ENCODE peak calls at places on chromosomes 16 and 17, in nine cellular contexts. O is Panc1, L is sigmoid colon, X is transverse colon, T is HepG2, A is HCT116, I is stomach, P is SK-N-SH, B is HL-60. J is an unnamed sample.

GRCh38 chr16:81444448-81445121 is at the start of gene CMIP:
- DNase-seq in T (peak), O (no peak), L (peak), B (peak), I (peak), P (peak), X (peak), A (peak), J (peak)

GRCh38 chr17:70829876-70830275 is 660.5 kb downstream of the KCNJ2 start:
- DNase-seq in A (no peak), O (no peak), P (no peak), T (no peak), X (no peak), I (no peak), L (no peak), B (no peak), J (no peak)

GRCh38 chr17:49694847-49695697 is 12.7 kb downstream of the SLC35B1 start:
- DNase-seq in X (peak), I (peak), O (no peak), A (no peak), B (peak), P (peak), L (peak), T (peak), J (peak)

GRCh38 chr16:17295948-17296347 is 174.8 kb downstream of the XYLT1 start:
- DNase-seq in B (no peak), I (no peak), P (no peak), T (no peak), A (no peak), L (no peak), O (no peak), X (no peak), J (no peak)

GRCh38 chr16:54933281-54934150 is 2.9 kb downstream of the IRX5 start:
- DNase-seq in I (no peak), L (no peak), P (no peak), A (no peak), X (no peak), O (no peak), B (no peak), T (no peak), J (peak)

GRCh38 chr17:18917506-18918032 is 34.4 kb upstream of the SLC5A10 start:
- DNase-seq in A (no peak), P (no peak), B (no peak), L (no peak), T (no peak), I (no peak), O (no peak), X (no peak), J (no peak)

GRCh38 chr17:61443475-61443882 is 8.7 kb upstream of the TBX4 start:
- DNase-seq in I (no peak), T (no peak), P (peak), L (no peak), O (no peak), B (no peak), X (no peak), A (no peak), J (peak)

GRCh38 chr16:10312784-10313724 is 72.8 kb upstream of the ATF7IP2 start:
- DNase-seq in O (no peak), A (no peak), X (no peak), I (peak), P (no peak), B (no peak), T (peak), L (no peak), J (no peak)

GRCh38 chr17:43875476-43876147 is 28.6 kb downstream of the CD300LG start:
- DNase-seq in A (no peak), X (no peak), L (no peak), O (no peak), T (no peak), B (no peak), I (no peak), P (no peak), J (no peak)

GRCh38 chr16:66135376-66135775 is 231.1 kb upstream of the CDH5 start:
- DNase-seq in I (no peak), X (peak), T (no peak), A (no peak), L (peak), B (no peak), O (no peak), P (no peak), J (no peak)

GRCh38 chr16:25158401-25158800 is 46.9 kb downstream of the LCMT1 start:
- DNase-seq in L (no peak), A (no peak), I (no peak), X (no peak), O (no peak), T (no peak), B (no peak), P (no peak), J (no peak)

GRCh38 chr16:72646615-72647014 is 401.3 kb downstream of the ZFHX3 start:
- DNase-seq in X (no peak), B (no peak), T (no peak), L (no peak), I (no peak), A (no peak), O (no peak), P (no peak), J (no peak)

GRCh38 chr17:17348872-17349723 is 45.9 kb downstream of the NT5M start:
- DNase-seq in B (no peak), X (no peak), L (peak), P (peak), A (no peak), I (no peak), O (no peak), T (peak), J (no peak)

GRCh38 chr16:88560722-88561484 is 9.3 kb upstream of the ZC3H18 start:
- DNase-seq in L (no peak), B (no peak), O (no peak), I (no peak), X (no peak), P (no peak), T (peak), A (no peak), J (peak)

GRCh38 chr16:1263591-1264216 is 7.8 kb downstream of the TPSD1 start:
- DNase-seq in I (no peak), X (no peak), P (no peak), L (no peak), O (no peak), T (no peak), B (no peak), A (no peak), J (no peak)
- H3K27ac ChIP-seq in I (no peak), X (no peak), P (no peak), L (no peak), O (no peak), T (no peak), B (no peak), A (no peak), J (no peak)

DNA sequence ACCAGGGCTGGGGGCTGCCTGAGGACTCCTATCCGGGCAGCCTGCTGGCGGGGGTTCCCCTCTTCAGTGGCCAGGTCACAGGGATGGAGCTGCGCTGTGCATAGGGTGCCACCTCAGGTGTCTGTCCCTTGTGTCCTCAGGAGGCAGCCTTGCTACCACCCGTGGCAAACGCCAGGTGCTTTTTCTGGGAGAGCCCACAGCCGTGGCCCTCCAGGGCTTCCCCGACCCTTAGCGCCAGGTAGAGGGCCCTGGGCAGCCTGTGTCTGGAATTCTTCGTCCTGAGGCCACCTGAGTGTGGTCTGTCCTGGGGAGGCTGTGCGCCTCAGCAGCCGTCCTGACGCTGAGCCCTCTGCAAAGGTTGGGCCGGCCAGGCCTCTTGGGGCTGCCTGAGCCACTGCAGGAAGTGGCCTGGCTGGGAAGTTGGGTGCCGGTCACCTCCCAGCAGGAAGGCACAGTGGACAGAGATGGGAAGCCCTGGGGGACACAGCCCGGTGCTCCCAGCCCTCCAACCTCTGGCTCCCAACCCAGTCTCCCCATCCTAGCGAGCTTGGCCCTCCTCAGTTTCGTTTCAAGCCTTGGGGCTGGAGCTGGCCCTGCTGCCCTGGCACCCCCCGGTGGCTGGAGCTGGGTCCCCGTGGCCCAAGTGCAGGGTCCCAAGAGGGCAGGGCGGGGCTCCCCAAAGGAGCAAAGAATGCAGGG is 7.6 kb upstream of the BAIAP3 start:
- DNase-seq in L (no peak), A (no peak), O (no peak), T (no peak), X (no peak), B (no peak), P (no peak), I (no peak), J (no peak)
- TF ChIP-seq POLR2AphosphoS5 in L (no peak), A (no peak), O (peak), T (no peak), X (no peak), B (peak), P (peak), I (no peak), J (peak)

DNA sequence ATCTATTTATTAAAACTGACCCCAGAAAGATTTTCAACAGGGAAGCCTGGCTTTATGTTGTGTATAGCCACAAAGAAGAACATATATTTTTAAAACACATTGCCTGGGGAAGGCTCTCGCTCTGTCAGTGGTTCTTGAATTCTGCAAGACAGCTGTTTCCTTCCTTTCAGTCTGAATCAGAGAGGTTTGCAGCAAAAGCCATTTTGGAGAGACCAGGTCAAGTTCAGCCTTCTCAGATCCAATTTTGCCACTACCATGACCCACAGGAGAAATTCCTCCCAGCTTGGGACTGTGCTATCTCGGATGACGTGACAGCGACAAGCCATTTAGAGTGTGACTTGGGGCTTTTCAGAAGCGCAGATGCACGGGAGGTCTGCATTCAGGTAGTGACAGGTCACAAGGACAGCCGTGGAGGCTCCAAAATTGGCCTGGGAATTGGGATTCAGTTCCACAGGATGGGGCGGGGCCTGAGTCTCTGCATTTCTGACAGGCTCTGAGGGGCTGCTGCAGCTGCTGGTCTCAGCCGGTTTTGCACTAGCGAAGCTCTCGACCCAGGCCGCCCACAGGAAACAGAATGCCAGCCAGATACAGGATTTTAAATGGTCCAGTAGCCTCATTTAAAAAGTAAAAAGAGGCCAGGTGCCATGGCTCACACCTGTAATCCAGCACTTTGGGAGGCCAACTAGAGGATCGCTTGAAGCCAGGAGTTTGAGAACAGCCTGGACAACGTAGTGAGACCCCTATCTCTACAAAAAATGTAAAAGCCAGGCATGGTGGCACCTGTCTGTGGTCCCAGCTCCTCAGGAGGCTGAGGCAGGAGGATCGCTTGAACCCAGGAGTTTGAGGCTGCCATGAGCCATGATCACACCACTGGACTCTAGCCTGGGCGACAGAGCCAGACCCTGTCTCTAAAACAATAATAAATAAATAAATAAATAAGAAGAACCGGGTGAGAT is 196.6 kb upstream of the CIBAR2 start:
- DNase-seq in X (no peak), P (no peak), L (no peak), O (no peak), I (no peak), B (peak), T (no peak), A (no peak), J (no peak)
- H3K4me3 ChIP-seq in X (no peak), P (no peak), L (no peak), O (no peak), I (no peak), B (no peak), T (no peak), A (no peak), J (no peak)

GRCh38 chr17:42477173-42477572 is 18.5 kb downstream of the ATP6V0A1 start:
- DNase-seq in T (no peak), L (no peak), X (no peak), O (no peak), A (no peak), B (no peak), I (no peak), P (no peak), J (no peak)
- H3K27ac ChIP-seq in T (no peak), L (no peak), X (no peak), O (no peak), A (no peak), B (no peak), I (no peak), P (no peak), J (peak)

DNA sequence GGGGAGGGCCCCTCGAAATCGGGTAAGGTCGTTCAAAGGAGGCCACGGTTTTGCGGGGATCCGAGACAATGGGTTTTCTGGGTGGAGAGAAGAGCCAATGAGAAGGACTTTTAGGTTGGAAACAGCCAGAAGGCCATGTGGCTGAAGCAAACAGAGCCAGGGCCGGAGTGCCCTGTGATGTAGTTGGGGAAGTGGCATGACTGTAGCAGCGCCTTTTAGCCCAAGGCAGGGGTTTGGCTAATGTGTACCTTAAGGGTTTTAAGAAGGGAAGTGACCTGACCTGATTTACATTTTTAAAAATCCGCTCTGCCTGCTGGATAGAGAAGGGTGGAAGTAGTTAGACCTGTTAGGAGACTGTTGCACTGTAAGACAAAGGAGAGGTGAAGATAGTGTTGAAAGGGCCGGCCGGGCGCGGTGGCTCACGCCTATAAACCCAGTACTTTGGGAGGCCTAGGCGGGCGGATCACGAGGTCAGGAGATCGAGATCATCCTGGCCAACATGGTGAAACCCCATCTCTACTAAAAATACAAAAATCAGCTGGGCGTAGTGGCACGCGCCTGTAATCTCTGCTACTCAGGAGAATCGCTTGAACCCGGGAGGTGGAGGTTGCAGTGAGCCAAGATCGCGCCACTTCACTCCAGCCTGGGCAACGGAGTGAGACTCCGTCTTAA is 1.0 kb downstream of the LYRM1 start:
- DNase-seq in T (peak), I (peak), L (peak), B (peak), X (peak), O (no peak), P (peak), A (no peak), J (peak)
- TF ChIP-seq POLR2AphosphoS5 in T (no peak), I (no peak), L (no peak), B (peak), X (no peak), O (no peak), P (no peak), A (no peak), J (no peak)

DNA sequence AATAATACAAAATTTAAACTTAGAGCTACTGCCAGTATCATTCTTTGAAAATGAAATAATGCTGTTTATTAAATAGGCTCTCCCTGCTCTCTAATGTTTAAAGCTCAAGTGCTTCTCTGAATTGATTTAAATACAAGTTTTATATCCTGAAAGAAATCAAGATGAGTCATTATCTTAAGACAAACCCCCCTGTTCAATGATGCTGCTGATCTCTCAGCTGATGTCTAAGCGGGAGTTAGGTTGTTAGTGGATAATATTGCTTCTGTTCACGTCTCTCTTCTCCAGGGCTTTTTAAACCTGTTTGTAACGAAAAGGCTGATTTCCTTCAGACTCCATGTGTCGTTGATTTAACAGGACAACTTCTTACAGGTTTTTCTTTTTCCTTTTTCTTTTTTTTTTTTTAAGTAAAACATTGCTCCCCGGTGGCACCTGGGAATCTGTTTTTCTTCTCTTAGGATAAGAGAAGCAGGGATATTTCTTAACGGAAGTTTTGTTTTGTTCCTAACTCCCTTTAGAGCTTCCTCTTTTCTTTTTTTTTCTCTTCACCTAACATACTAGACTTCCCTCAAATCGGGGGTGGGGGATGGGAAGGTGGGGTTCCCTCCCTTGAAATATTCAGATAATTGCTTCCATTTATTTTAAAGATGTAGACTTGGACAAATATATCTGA is 804 bp upstream of the LYRM9 start:
- DNase-seq in B (peak), L (no peak), T (no peak), A (no peak), I (no peak), P (no peak), X (no peak), O (no peak), J (peak)
- H3K4me3 ChIP-seq in B (no peak), L (no peak), T (no peak), A (peak), I (no peak), P (no peak), X (no peak), O (no peak), J (peak)

DNA sequence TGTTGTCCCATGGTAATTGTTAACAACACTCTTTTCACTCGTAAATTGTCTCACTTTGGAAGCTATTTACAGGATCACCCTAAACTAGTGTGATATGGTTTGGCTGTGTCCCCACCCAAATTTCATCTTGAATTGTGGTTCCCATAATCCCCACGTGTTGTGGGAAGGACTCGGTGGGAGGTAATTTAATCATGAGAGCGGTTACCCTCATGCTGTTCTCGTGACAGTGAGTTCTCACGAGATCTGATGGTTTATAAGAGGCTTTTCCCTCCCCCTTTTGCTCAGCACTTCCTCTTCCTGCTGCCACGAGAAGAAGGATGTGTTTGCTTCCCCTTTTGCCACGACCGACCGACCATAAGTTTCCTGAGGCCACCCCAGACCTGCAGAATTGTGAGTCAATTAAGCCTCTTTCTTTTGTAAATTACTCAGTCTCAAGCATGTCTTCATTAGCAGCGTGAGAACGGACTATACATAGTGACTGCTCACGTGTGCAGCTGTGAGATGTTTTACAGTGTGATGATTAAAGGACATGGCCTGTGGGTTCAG is 34.4 kb downstream of the DNAH3 start:
- DNase-seq in L (no peak), T (peak), I (no peak), O (no peak), X (no peak), B (peak), A (no peak), P (no peak), J (peak)
- H3K27ac ChIP-seq in L (no peak), T (no peak), I (no peak), O (no peak), X (no peak), B (peak), A (no peak), P (no peak), J (peak)

GRCh38 chr17:40069751-40070643 is 7.2 kb downstream of the THRA start:
- DNase-seq in L (peak), B (peak), P (peak), A (no peak), I (peak), X (peak), O (no peak), T (no peak), J (peak)
- TF ChIP-seq POLR2AphosphoS5 in L (no peak), B (no peak), P (no peak), A (peak), I (no peak), X (peak), O (no peak), T (no peak), J (no peak)

GRCh38 chr17:29706045-29706431 is 83.3 kb upstream of the CORO6 start:
- DNase-seq in A (no peak), P (peak), O (no peak), L (no peak), B (no peak), X (no peak), T (no peak), I (no peak), J (no peak)
- H3K4me3 ChIP-seq in A (no peak), P (no peak), O (no peak), L (no peak), B (no peak), X (no peak), T (no peak), I (no peak), J (no peak)

GRCh38 chr17:10699861-10700260 is 2.5 kb downstream of the ADPRM start:
- DNase-seq in B (peak), A (no peak), O (no peak), L (no peak), P (no peak), T (no peak), I (no peak), X (no peak), J (no peak)
- H3K27ac ChIP-seq in B (peak), A (no peak), O (no peak), L (no peak), P (no peak), T (no peak), I (no peak), X (no peak), J (no peak)